ENCODE peak calls at places on chromosomes 13 and 19, in six cellular contexts. V is activated CD4-positive, alpha-beta T cell treated with anti-CD3 and anti-CD28 coated beads, Interleukin-2, amount 50 U/mL, for 1 hour; R is T follicular helper cell; W is mucosa of gallbladder; E is nucleus accumbens; K is occipital lobe. S is an unnamed sample.

GRCh38 chr13:113298001-113298945 is 1.2 kb downstream of the LAMP1 start:
- DNase-seq in V (no peak), W (no peak), E (no peak), R (no peak), K (no peak), S (no peak)

GRCh38 chr13:42232671-42233070 is 39.3 kb upstream of the AKAP11 start:
- DNase-seq in V (no peak), E (no peak), R (no peak), W (no peak), K (no peak), S (no peak)

GRCh38 chr19:49431330-49431749 is 6.2 kb downstream of the GFY start:
- DNase-seq in V (no peak), E (no peak), K (peak), R (no peak), W (no peak), S (no peak)

GRCh38 chr19:1445932-1446712 is 3.8 kb upstream of the APC2 start:
- DNase-seq in R (no peak), V (no peak), W (no peak), E (peak), K (peak), S (no peak)

GRCh38 chr13:75489502-75490263 is 7.7 kb upstream of the TBC1D4 start:
- DNase-seq in K (no peak), W (peak), V (no peak), R (no peak), E (no peak), S (no peak)

GRCh38 chr19:49954933-49955332 is 6.0 kb downstream of the SIGLEC11 start:
- DNase-seq in W (no peak), E (no peak), R (no peak), K (no peak), V (no peak), S (no peak)

GRCh38 chr19:52689804-52690394 is 44.9 kb downstream of the ZNF611 start:
- DNase-seq in V (peak), W (peak), K (no peak), E (peak), R (peak), S (peak)

GRCh38 chr13:50448535-50448981 is 394.9 kb downstream of the DLEU7 start:
- DNase-seq in V (no peak), K (no peak), R (no peak), W (peak), E (no peak), S (no peak)

GRCh38 chr13:24148414-24149305 is 11.9 kb upstream of the SPATA13 start:
- DNase-seq in K (no peak), R (no peak), E (no peak), W (peak), V (no peak), S (no peak)

GRCh38 chr19:30881986-30882385 is 467.2 kb downstream of the TSHZ3 start:
- DNase-seq in E (no peak), R (no peak), W (no peak), V (no peak), K (no peak), S (no peak)

GRCh38 chr13:75792526-75793187 is 156.5 kb downstream of the LMO7 start:
- DNase-seq in K (no peak), E (no peak), R (no peak), V (no peak), W (peak), S (no peak)

GRCh38 chr13:20720499-20720898 is 17.0 kb downstream of the IL17D start:
- DNase-seq in R (no peak), V (no peak), E (no peak), W (no peak), K (no peak), S (no peak)

GRCh38 chr13:31982124-31982523 is 49.5 kb upstream of the FRY start:
- DNase-seq in V (no peak), K (no peak), W (no peak), R (no peak), E (no peak), S (no peak)

GRCh38 chr19:14073925-14074838 is 1.6 kb downstream of the MISP3 start:
- DNase-seq in V (no peak), E (no peak), R (no peak), K (no peak), W (no peak), S (no peak)

GRCh38 chr13:75704194-75704941 is 68.2 kb downstream of the LMO7 start:
- DNase-seq in V (no peak), R (no peak), K (no peak), W (no peak), E (no peak), S (no peak)

GRCh38 chr13:43326100-43326499 is 302.7 kb downstream of the DNAJC15 start:
- DNase-seq in W (no peak), R (no peak), K (peak), E (peak), V (no peak), S (no peak)

GRCh38 chr19:5472303-5472702 is 17.1 kb downstream of the ZNRF4 start:
- DNase-seq in E (no peak), V (no peak), W (no peak), R (no peak), K (no peak), S (no peak)

GRCh38 chr19:14272623-14273022 is 66.7 kb upstream of the ADGRL1 start:
- DNase-seq in V (no peak), W (no peak), K (no peak), E (no peak), R (no peak), S (no peak)

GRCh38 chr13:107461751-107462150 is 753.6 kb downstream of the LIG4 start:
- DNase-seq in K (no peak), V (no peak), W (no peak), E (no peak), R (no peak), S (no peak)

GRCh38 chr13:92843549-92843948 is 383.1 kb upstream of the GPC6 start:
- DNase-seq in K (no peak), E (no peak), V (no peak), R (no peak), W (no peak), S (no peak)

GRCh38 chr13:67052550-67053237 is 177.4 kb downstream of the PCDH9 start:
- DNase-seq in V (no peak), E (no peak), R (no peak), W (no peak), K (no peak), S (no peak)

GRCh38 chr13:32023698-32024097 is 7.9 kb upstream of the FRY start:
- DNase-seq in V (no peak), K (no peak), E (no peak), R (no peak), W (no peak), S (no peak)

GRCh38 chr13:74966814-74967213 is 515.2 kb downstream of the TBC1D4 start:
- DNase-seq in R (no peak), W (no peak), K (no peak), V (no peak), E (peak), S (no peak)

GRCh38 chr19:6744381-6745288 is 5.2 kb downstream of the TRIP10 start:
- DNase-seq in E (peak), K (peak), V (no peak), W (peak), R (no peak), S (no peak)

GRCh38 chr13:51935326-51936171 is 73.8 kb downstream of the CCDC70 start:
- DNase-seq in K (no peak), E (no peak), V (no peak), R (no peak), W (no peak), S (no peak)

GRCh38 chr19:2777952-2778683 is 5.0 kb downstream of the SGTA start:
- DNase-seq in K (no peak), V (no peak), W (no peak), E (no peak), R (no peak), S (no peak)

GRCh38 chr13:105441406-105441805 is 1094.1 kb downstream of the EFNB2 start:
- DNase-seq in K (no peak), V (no peak), R (no peak), E (no peak), W (no peak), S (no peak)

GRCh38 chr19:4295972-4296771 is 6.0 kb downstream of the TMIGD2 start:
- DNase-seq in V (no peak), E (peak), R (no peak), K (peak), W (no peak), S (no peak)

GRCh38 chr13:114282143-114282685 is 813 bp downstream of the UPF3A start:
- DNase-seq in E (no peak), R (no peak), K (no peak), V (peak), W (no peak), S (peak)

GRCh38 chr13:110907951-110908898 is 6.6 kb downstream of the ANKRD10 start:
- DNase-seq in K (no peak), E (no peak), W (peak), V (no peak), R (no peak), S (no peak)

GRCh38 chr19:6214881-6215541 is 64.8 kb downstream of the MLLT1 start:
- DNase-seq in R (no peak), E (no peak), V (no peak), W (no peak), K (no peak), S (no peak)

GRCh38 chr13:80030491-80030890 is 310.4 kb downstream of the SPRY2 start:
- DNase-seq in V (no peak), W (peak), K (no peak), R (no peak), E (no peak), S (no peak)

GRCh38 chr19:18597809-18598660 is 8.6 kb downstream of the CRLF1 start:
- DNase-seq in R (no peak), W (no peak), E (no peak), K (no peak), V (no peak), S (no peak)

GRCh38 chr13:33953203-33953602 is 135.3 kb downstream of the RFC3 start:
- DNase-seq in V (no peak), E (no peak), R (no peak), K (no peak), W (no peak), S (no peak)

GRCh38 chr13:38401276-38401675 is 51.6 kb downstream of the UFM1 start:
- DNase-seq in V (no peak), W (no peak), R (no peak), K (no peak), E (no peak), S (no peak)

GRCh38 chr19:5309438-5310204 is 31.0 kb downstream of the PTPRS start:
- DNase-seq in V (no peak), E (peak), R (no peak), K (peak), W (no peak), S (no peak)

GRCh38 chr19:18762125-18763023 is 28.7 kb downstream of the COMP start:
- DNase-seq in E (peak), V (no peak), R (no peak), W (peak), K (no peak), S (no peak)